ENCODE peak calls at places on chromosome 20, in six cellular contexts. V, F, L, S, C and N are unnamed samples.

GRCh38 chr20:63219866-63220521 is 4.1 kb upstream of the YTHDF1 start:
- DNase-seq in V (no peak), F (no peak), L (no peak), S (no peak), C (no peak), N (no peak)

GRCh38 chr20:57374931-57375651 is 16.1 kb upstream of the RBM38 start:
- DNase-seq in V (no peak), F (no peak), L (no peak), S (no peak), C (no peak), N (no peak)

GRCh38 chr20:16062661-16063591 is 510.3 kb downstream of the KIF16B start:
- DNase-seq in V (no peak), F (no peak), L (no peak), S (no peak), C (no peak), N (no peak)

GRCh38 chr20:258963-259362 is 1.4 kb downstream of the DEFB132 start:
- DNase-seq in V (peak; percentile 31), F (no peak), L (no peak), S (no peak), C (no peak), N (no peak)

GRCh38 chr20:60967431-60968316 is 284.4 kb upstream of the CDH4 start:
- DNase-seq in V (no peak), F (no peak), L (no peak), S (no peak), C (no peak), N (no peak)

GRCh38 chr20:1174787-1175186 is 10.0 kb downstream of the TMEM74B start:
- DNase-seq in V (no peak), F (no peak), L (no peak), S (no peak), C (no peak), N (no peak)

GRCh38 chr20:20463933-20464374 is 96.0 kb downstream of the INSM1 start:
- DNase-seq in V (peak; percentile 5), F (peak; percentile 65), L (no peak), S (no peak), C (peak; percentile 39), N (no peak)

GRCh38 chr20:46894579-46894958 is at the start of gene EYA2:
- DNase-seq in V (peak; percentile 42), F (no peak), L (no peak), S (no peak), C (peak; percentile 66), N (no peak)

GRCh38 chr20:22333885-22334545 is 250.4 kb downstream of the FOXA2 start:
- DNase-seq in V (peak; percentile 79), F (no peak), L (no peak), S (peak; percentile 18), C (peak; percentile 72), N (no peak)

GRCh38 chr20:19995220-19995863 is 21.8 kb upstream of the NAA20 start:
- DNase-seq in V (peak; percentile 78), F (no peak), L (no peak), S (no peak), C (no peak), N (no peak)

GRCh38 chr20:10965936-10966470 is 292.2 kb upstream of the JAG1 start:
- DNase-seq in V (no peak), F (no peak), L (no peak), S (no peak), C (no peak), N (no peak)